ENCODE peak calls at places on chromosomes 6 and 20, in six cellular contexts. E, U, L, I, J and G are unnamed samples.

GRCh38 chr20:58638467-58639181 is 12.5 kb upstream of the STX16 start:
- DNase-seq in I (no peak), U (no peak), E (no peak), L (peak), J (no peak), G (no peak)

GRCh38 chr6:18142591-18142861 is 12.4 kb downstream of the TPMT start:
- DNase-seq in U (no peak), I (no peak), J (no peak), L (no peak), E (no peak), G (no peak)

GRCh38 chr6:143506199-143506598 is 5.3 kb downstream of the FUCA2 start:
- DNase-seq in L (no peak), U (no peak), J (no peak), E (no peak), I (no peak), G (no peak)

GRCh38 chr6:17867880-17868279 is 119.6 kb downstream of the KIF13A start:
- DNase-seq in E (no peak), U (no peak), L (no peak), J (peak), I (peak), G (no peak)

GRCh38 chr20:44302026-44302669 is 8.9 kb downstream of the FITM2 start:
- DNase-seq in J (no peak), U (no peak), L (no peak), E (no peak), I (no peak), G (no peak)

GRCh38 chr6:16227048-16227562 is 11.3 kb upstream of the GMPR start:
- DNase-seq in I (no peak), J (no peak), L (no peak), U (no peak), E (no peak), G (no peak)

GRCh38 chr6:125019873-125020272 is 57.6 kb downstream of the RNF217 start:
- DNase-seq in E (no peak), I (no peak), J (no peak), U (no peak), L (no peak), G (no peak)

GRCh38 chr6:27873101-27874030 is 38.8 kb downstream of the OR2B2 start:
- DNase-seq in L (peak), E (no peak), J (peak), I (peak), U (peak), G (peak)

GRCh38 chr6:127539292-127539691 is 20.2 kb upstream of the MTCL3 start:
- DNase-seq in J (peak), E (no peak), U (peak), I (no peak), L (no peak), G (no peak)

GRCh38 chr20:60851826-60852704 is 400.0 kb upstream of the CDH4 start:
- DNase-seq in E (no peak), U (peak), L (no peak), I (no peak), J (no peak), G (no peak)

GRCh38 chr20:62503414-62504178 is 27.8 kb upstream of the GATA5 start:
- DNase-seq in U (no peak), J (no peak), I (no peak), L (no peak), E (no peak), G (peak)

GRCh38 chr6:111721677-111722219 is 116.1 kb upstream of the TRAF3IP2 start:
- DNase-seq in I (no peak), E (no peak), L (no peak), J (peak), U (peak), G (peak)

GRCh38 chr6:12749531-12750379 is 33.2 kb downstream of the PHACTR1 start:
- DNase-seq in E (no peak), I (no peak), J (no peak), L (no peak), U (no peak), G (no peak)

GRCh38 chr6:160082627-160083026 is 39.0 kb upstream of the SLC22A1 start:
- DNase-seq in U (no peak), J (no peak), I (no peak), E (no peak), L (no peak), G (no peak)

GRCh38 chr20:16661738-16662137 is 68.1 kb upstream of the SNRPB2 start:
- DNase-seq in J (no peak), U (no peak), I (no peak), E (no peak), L (no peak), G (no peak)

GRCh38 chr20:11305406-11305805 is 612.3 kb upstream of the BTBD3 start:
- DNase-seq in J (peak), I (no peak), L (no peak), U (peak), E (no peak), G (no peak)

GRCh38 chr20:16664031-16664430 is 65.8 kb upstream of the SNRPB2 start:
- DNase-seq in I (no peak), L (no peak), E (no peak), U (no peak), J (no peak), G (no peak)

GRCh38 chr20:35704514-35705261 is 5.5 kb downstream of the ROMO1 start:
- DNase-seq in I (no peak), J (no peak), L (no peak), E (no peak), U (no peak), G (no peak)

GRCh38 chr6:13709698-13710551 is 1.7 kb downstream of the RANBP9 start:
- DNase-seq in J (peak), E (no peak), U (peak), L (no peak), I (no peak), G (peak)

GRCh38 chr6:130076512-130076911 is 58.1 kb downstream of the L3MBTL3 start:
- DNase-seq in E (no peak), J (peak), I (no peak), L (no peak), U (no peak), G (no peak)

GRCh38 chr6:8552023-8552422 is 116.7 kb upstream of the SLC35B3 start:
- DNase-seq in J (no peak), L (no peak), I (no peak), U (no peak), E (no peak), G (no peak)

GRCh38 chr20:8401491-8401890 is 269.4 kb downstream of the PLCB1 start:
- DNase-seq in J (peak), U (no peak), I (no peak), E (no peak), L (no peak), G (no peak)

GRCh38 chr6:27297857-27298730 is 14.0 kb downstream of the POM121L2 start:
- DNase-seq in U (peak), I (no peak), J (peak), L (no peak), E (no peak), G (peak)

GRCh38 chr6:39217177-39217864 is 12.0 kb downstream of the KCNK5 start:
- DNase-seq in J (no peak), L (no peak), U (peak), I (no peak), E (no peak), G (no peak)

GRCh38 chr20:61951695-61952533 is 113.8 kb downstream of the TAF4 start:
- DNase-seq in U (peak), E (no peak), I (peak), L (peak), J (peak), G (no peak)

GRCh38 chr6:83057705-83058321 is 7.8 kb downstream of the UBE3D start:
- DNase-seq in J (peak), I (peak), L (no peak), U (peak), E (no peak), G (peak)

GRCh38 chr6:31826793-31827285 is 699 bp upstream of the HSPA1B start:
- DNase-seq in I (peak), U (peak), J (no peak), E (peak), L (peak), G (peak)

GRCh38 chr6:144286503-144287393 is 1.6 kb downstream of the UTRN start:
- DNase-seq in L (peak), U (peak), I (peak), E (peak), J (peak), G (no peak)

GRCh38 chr6:157669747-157670216 is 153.3 kb upstream of the SNX9 start:
- DNase-seq in E (peak), I (peak), J (peak), U (peak), L (peak), G (no peak)

GRCh38 chr6:13480631-13481501 is 6.5 kb downstream of the GFOD1 start:
- DNase-seq in E (no peak), I (no peak), L (no peak), U (no peak), J (no peak), G (peak)

GRCh38 chr20:46784450-46785127 is 75.1 kb downstream of the SLC2A10 start:
- DNase-seq in U (no peak), I (no peak), L (no peak), E (peak), J (peak), G (no peak)

GRCh38 chr20:25310921-25311728 is 63.2 kb downstream of the PYGB start:
- DNase-seq in U (no peak), L (peak), J (peak), E (peak), I (peak), G (no peak)

GRCh38 chr6:43604174-43604573 is 24.9 kb downstream of the GTPBP2 start:
- DNase-seq in E (peak), U (no peak), L (no peak), J (peak), I (no peak), G (no peak)

GRCh38 chr6:104396077-104396476 is 463.6 kb downstream of the HACE1 start:
- DNase-seq in U (peak), L (no peak), I (no peak), E (no peak), J (no peak), G (no peak)

GRCh38 chr6:108914235-108915022 is 66.2 kb downstream of the ARMC2 start:
- DNase-seq in J (peak), L (no peak), I (no peak), U (peak), E (peak), G (peak)

GRCh38 chr6:26273673-26274595 is 91.1 kb upstream of the BTN3A2 start:
- DNase-seq in I (no peak), J (peak), U (peak), L (no peak), E (no peak), G (no peak)
- TF ChIP-seq POLR2A in I (peak), J (no peak), U (no peak), L (no peak), E (no peak), G (no peak)

GRCh38 chr6:401239-401993 is 9.9 kb downstream of the IRF4 start:
- DNase-seq in I (no peak), E (no peak), L (no peak), J (no peak), U (no peak), G (no peak)
- TF ChIP-seq POLR2A in I (no peak), E (no peak), L (no peak), J (no peak), U (no peak), G (no peak)

DNA sequence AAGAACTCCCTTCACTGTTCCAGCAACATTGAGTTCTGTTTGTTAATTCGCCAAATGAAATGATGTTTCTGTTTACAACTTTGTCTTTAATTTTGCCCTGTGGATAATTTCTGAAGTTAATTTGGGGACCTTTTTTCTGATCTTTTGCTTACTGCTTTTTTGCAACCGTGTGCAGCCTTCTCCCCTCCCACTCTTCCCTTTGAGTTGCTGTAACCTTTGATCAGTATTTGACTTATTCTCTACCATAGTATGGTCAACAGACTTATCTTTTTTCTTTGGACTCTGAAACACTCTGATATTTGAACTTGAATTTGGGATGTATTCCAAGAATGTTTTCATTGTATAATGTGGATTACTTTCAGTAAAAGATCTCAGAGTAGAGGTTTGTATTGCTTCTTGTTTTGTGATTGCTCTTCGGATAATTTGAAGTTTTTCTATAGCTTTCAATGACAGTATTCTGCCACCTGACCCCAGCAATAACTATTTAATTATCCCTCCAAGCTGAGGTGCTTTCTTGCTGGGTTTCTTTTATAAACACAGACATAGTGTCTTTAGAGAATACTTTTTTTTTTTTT is 46.2 kb downstream of the LRRN4 start:
- DNase-seq in I (no peak), E (no peak), L (no peak), U (peak), J (no peak), G (peak)
- TF ChIP-seq POLR2A in I (no peak), E (no peak), L (no peak), U (no peak), J (no peak), G (no peak)

GRCh38 chr20:609371-609964 is 641 bp downstream of the TCF15 start:
- DNase-seq in J (no peak), E (no peak), I (no peak), L (no peak), U (no peak), G (no peak)

GRCh38 chr20:611843-612185 is 1.7 kb upstream of the TCF15 start:
- DNase-seq in J (no peak), I (peak), E (no peak), U (no peak), L (no peak), G (no peak)

GRCh38 chr20:611047-611842 is 1.1 kb upstream of the TCF15 start:
- DNase-seq in U (no peak), L (no peak), J (no peak), I (no peak), E (no peak), G (no peak)

GRCh38 chr20:608970-609369 is 1.1 kb downstream of the TCF15 start:
- DNase-seq in E (no peak), U (no peak), I (no peak), L (no peak), J (no peak), G (no peak)

DNA sequence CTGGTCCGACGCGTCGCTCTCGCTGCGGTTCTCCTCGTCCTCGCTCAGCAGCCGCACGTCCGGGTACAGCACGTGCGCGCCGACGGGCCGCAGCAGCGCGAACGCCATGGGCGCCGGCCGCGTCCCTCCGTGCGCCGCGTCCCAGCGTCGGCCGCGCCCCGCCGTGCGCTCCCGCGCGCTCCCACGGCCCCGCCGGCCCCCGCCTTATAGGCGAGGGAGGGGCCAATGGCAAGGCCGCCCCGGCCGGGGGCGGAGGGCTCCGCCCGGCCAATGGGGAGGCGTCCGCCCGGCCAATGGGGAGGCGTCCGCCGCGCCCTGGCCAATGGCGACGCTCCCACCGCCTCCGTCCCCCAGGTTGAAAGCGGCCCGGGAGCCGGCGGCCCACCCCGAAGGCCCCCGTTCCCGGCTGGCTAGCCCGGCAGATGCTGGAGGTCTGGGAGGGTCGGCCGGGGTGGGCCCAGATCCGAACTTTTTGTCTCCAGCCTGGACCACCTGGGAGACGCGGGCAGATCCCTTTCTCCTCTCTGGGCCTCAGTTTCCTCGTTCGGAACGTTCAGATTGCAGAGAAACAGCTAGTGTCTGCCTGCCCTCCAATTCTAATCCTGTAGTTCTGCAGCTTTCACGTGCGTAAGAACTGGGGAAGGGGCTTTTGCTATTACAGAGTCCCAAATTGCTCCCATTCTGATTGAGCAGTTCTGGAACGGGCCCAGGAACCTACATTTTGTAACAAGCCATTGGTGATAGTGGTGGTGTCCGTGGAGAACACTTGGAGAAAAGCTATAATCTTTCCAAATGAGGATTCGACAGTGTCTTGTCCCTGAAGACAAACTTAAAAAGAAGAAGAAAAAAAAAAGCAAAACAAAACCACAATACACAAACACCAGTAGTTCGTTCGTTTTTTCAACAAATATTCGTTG is at the start of gene TCF15:
- DNase-seq in J (no peak), E (no peak), U (no peak), L (no peak), I (no peak), G (peak)
- TF ChIP-seq POLR2A in J (no peak), E (no peak), U (no peak), L (no peak), I (no peak), G (no peak)

DNA sequence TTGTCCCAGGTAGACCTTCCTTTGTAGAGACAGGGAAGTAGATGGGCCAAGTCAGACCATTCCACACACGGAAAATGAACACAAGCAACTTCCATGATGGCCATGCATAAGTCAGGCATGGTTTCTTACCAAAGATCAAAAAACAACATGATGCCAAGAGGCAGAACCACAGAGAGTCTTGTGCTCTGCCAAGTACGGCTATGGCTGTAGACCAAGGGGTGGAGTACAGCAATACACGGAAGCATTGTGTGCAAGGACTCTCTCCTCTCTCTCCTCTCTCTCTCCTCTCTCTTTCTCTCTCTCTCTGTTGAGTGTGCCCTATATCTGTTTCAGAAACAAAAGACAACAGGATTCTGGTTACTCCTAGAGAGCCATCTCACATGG is 4.8 kb upstream of the DUSP22 start:
- DNase-seq in E (no peak), U (no peak), J (no peak), I (no peak), L (no peak), G (no peak)
- TF ChIP-seq POLR2A in E (no peak), U (no peak), J (no peak), I (no peak), L (no peak), G (no peak)

DNA sequence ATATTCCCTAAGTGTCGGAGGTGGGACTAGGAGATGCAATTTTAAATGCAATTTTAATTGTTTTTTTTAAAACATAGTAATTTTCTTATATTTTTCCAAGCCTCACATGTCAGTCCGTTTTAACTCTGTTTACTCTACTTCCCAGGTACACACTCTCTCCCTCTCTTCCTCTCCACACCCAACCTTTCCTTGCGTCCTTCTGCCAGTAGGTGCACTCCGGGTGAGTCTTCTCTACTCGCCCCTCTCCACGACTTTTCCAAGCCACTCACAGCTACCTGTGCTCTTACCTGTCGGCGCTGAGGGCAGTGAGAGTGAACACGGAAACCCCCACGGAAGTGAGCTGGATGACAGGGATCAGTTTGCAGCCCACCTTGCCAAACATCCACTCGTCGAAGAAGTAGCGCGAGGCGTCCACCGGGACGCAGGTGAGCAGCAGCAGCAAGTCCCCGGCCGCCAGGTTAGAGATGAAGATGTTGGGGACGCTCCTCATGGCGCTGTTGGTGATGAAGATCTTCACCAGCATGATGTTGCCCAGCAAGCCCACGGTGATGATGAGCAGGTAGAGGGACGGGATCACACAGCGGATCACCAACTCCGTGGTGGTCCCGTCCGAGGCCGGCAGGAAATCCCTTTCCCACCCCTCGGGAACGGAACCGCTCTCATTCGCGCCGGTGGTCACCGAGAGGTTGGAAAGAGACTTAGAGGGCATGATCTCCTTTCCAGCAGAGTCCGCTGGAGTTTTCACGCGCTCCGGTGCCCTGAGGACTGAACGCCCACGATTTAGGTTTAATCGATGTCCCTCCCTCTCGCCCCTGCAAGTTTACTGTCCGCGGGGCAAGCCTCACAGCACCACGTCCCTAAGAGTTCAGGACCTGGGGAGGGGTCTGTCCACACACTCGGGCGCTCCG is 44.5 kb upstream of the GJE1 start:
- DNase-seq in E (no peak), U (no peak), L (no peak), J (no peak), I (no peak), G (no peak)
- TF ChIP-seq POLR2A in E (no peak), U (no peak), L (no peak), J (no peak), I (no peak), G (no peak)

DNA sequence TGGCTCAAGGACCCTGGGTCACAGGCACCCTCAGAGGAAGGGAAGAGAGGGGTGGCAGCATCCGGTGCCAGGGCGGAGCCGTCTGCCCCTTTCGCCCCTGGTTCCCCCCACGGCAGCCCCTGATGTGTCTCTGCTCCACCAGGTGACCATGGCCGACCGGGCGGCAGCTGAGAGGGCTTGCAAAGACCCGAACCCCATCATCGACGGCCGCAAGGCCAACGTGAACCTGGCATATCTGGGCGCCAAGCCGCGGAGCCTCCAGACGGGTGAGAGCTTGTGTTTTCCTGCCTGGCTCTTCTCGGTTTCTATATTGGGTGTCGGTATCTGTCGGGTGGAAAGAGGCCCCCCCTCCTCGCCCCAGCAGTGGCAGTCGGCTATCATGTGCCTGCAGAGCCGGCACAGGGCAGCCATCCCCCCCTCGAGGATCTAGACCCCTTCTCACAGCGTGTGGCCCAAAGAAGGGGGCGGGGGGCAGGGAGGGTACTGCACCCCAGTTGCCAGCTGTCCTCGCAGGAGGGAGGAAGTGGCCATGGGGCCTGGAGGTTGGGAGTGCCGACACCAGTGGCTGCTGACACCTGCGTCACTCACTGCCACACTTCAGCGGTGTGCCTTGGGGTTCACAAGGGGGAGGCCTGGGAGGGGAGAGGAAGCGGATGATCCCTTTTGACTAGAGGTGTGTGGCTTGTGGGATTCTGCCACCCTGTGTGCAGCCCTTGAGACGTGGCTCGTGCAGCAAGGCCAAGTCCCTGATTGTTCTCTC is 1.5 kb downstream of the RBM38 start:
- DNase-seq in I (peak), J (no peak), E (no peak), L (peak), U (peak), G (peak)
- TF ChIP-seq POLR2A in I (peak), J (no peak), E (no peak), L (peak), U (no peak), G (peak)